ENCODE peak calls at places on chromosomes 3 and 15, in eight cellular contexts. One of them, this sample, is unnamed.

GRCh38 chr15:51917493-51917892 is 54.1 kb downstream of the LEO1 start:
- DNase-seq in NCI-H510A treated with DMSO at 0.1 percent for 48 hours: peak
- DNase-seq in stimulated activated CD4-positive, alpha-beta T cell treated with anti-CD3 and anti-CD28 coated beads, Interleukin-1b, Interleukin-23, amount 100 ng/mL, for 4 hours: no peak
- DNase-seq in M059J: peak
- DNase-seq in upper lobe of right lung: peak
- DNase-seq in heart right ventricle: no peak
- DNase-seq in HTR-8/SVneo: peak
- DNase-seq in CD8-positive, alpha-beta T cell: no peak
- DNase-seq in this sample: no peak

GRCh38 chr15:63982381-63982854 is 63.9 kb downstream of the DAPK2 start:
- DNase-seq in CD8-positive, alpha-beta T cell: peak
- DNase-seq in heart right ventricle: no peak
- DNase-seq in stimulated activated CD4-positive, alpha-beta T cell treated with anti-CD3 and anti-CD28 coated beads, Interleukin-1b, Interleukin-23, amount 100 ng/mL, for 4 hours: no peak
- DNase-seq in NCI-H510A treated with DMSO at 0.1 percent for 48 hours: no peak
- DNase-seq in HTR-8/SVneo: no peak
- DNase-seq in upper lobe of right lung: no peak
- DNase-seq in M059J: no peak
- DNase-seq in this sample: no peak

GRCh38 chr3:46889381-46890110 is 12.0 kb downstream of the PTH1R start:
- DNase-seq in CD8-positive, alpha-beta T cell: no peak
- DNase-seq in NCI-H510A treated with DMSO at 0.1 percent for 48 hours: no peak
- DNase-seq in M059J: no peak
- DNase-seq in upper lobe of right lung: no peak
- DNase-seq in heart right ventricle: peak
- DNase-seq in stimulated activated CD4-positive, alpha-beta T cell treated with anti-CD3 and anti-CD28 coated beads, Interleukin-1b, Interleukin-23, amount 100 ng/mL, for 4 hours: no peak
- DNase-seq in HTR-8/SVneo: no peak
- DNase-seq in this sample: no peak

GRCh38 chr3:54900954-54901591 is 26.8 kb downstream of the LRTM1 start:
- DNase-seq in CD8-positive, alpha-beta T cell: no peak
- DNase-seq in heart right ventricle: no peak
- DNase-seq in M059J: no peak
- DNase-seq in NCI-H510A treated with DMSO at 0.1 percent for 48 hours: no peak
- DNase-seq in upper lobe of right lung: no peak
- DNase-seq in HTR-8/SVneo: no peak
- DNase-seq in stimulated activated CD4-positive, alpha-beta T cell treated with anti-CD3 and anti-CD28 coated beads, Interleukin-1b, Interleukin-23, amount 100 ng/mL, for 4 hours: no peak
- DNase-seq in this sample: no peak

GRCh38 chr3:46500631-46501377 is 3.0 kb downstream of the RTP3 start:
- DNase-seq in stimulated activated CD4-positive, alpha-beta T cell treated with anti-CD3 and anti-CD28 coated beads, Interleukin-1b, Interleukin-23, amount 100 ng/mL, for 4 hours: no peak
- DNase-seq in HTR-8/SVneo: no peak
- DNase-seq in CD8-positive, alpha-beta T cell: peak
- DNase-seq in upper lobe of right lung: no peak
- DNase-seq in NCI-H510A treated with DMSO at 0.1 percent for 48 hours: no peak
- DNase-seq in M059J: peak
- DNase-seq in heart right ventricle: no peak
- DNase-seq in this sample: no peak

GRCh38 chr3:165259518-165260193 is 63.5 kb upstream of the SLITRK3 start:
- DNase-seq in M059J: no peak
- DNase-seq in stimulated activated CD4-positive, alpha-beta T cell treated with anti-CD3 and anti-CD28 coated beads, Interleukin-1b, Interleukin-23, amount 100 ng/mL, for 4 hours: no peak
- DNase-seq in NCI-H510A treated with DMSO at 0.1 percent for 48 hours: no peak
- DNase-seq in HTR-8/SVneo: no peak
- DNase-seq in upper lobe of right lung: no peak
- DNase-seq in CD8-positive, alpha-beta T cell: no peak
- DNase-seq in heart right ventricle: no peak
- DNase-seq in this sample: no peak

GRCh38 chr3:132236701-132237651 is 80.2 kb upstream of the ACP3 start:
- DNase-seq in HTR-8/SVneo: no peak
- DNase-seq in M059J: no peak
- DNase-seq in stimulated activated CD4-positive, alpha-beta T cell treated with anti-CD3 and anti-CD28 coated beads, Interleukin-1b, Interleukin-23, amount 100 ng/mL, for 4 hours: no peak
- DNase-seq in CD8-positive, alpha-beta T cell: no peak
- DNase-seq in heart right ventricle: no peak
- DNase-seq in upper lobe of right lung: no peak
- DNase-seq in NCI-H510A treated with DMSO at 0.1 percent for 48 hours: no peak
- DNase-seq in this sample: no peak

GRCh38 chr3:125281411-125281810 is 68.9 kb upstream of the SLC12A8 start:
- DNase-seq in CD8-positive, alpha-beta T cell: no peak
- DNase-seq in M059J: peak
- DNase-seq in stimulated activated CD4-positive, alpha-beta T cell treated with anti-CD3 and anti-CD28 coated beads, Interleukin-1b, Interleukin-23, amount 100 ng/mL, for 4 hours: no peak
- DNase-seq in heart right ventricle: no peak
- DNase-seq in HTR-8/SVneo: no peak
- DNase-seq in NCI-H510A treated with DMSO at 0.1 percent for 48 hours: no peak
- DNase-seq in upper lobe of right lung: no peak
- DNase-seq in this sample: no peak

GRCh38 chr15:55587321-55588069 is 650 bp downstream of the PYGO1 start:
- DNase-seq in NCI-H510A treated with DMSO at 0.1 percent for 48 hours: peak
- DNase-seq in upper lobe of right lung: no peak
- DNase-seq in M059J: peak
- DNase-seq in HTR-8/SVneo: peak
- DNase-seq in CD8-positive, alpha-beta T cell: peak
- DNase-seq in heart right ventricle: peak
- DNase-seq in stimulated activated CD4-positive, alpha-beta T cell treated with anti-CD3 and anti-CD28 coated beads, Interleukin-1b, Interleukin-23, amount 100 ng/mL, for 4 hours: no peak
- DNase-seq in this sample: peak

GRCh38 chr3:122003112-122003511 is 18.9 kb downstream of the ILDR1 start:
- DNase-seq in NCI-H510A treated with DMSO at 0.1 percent for 48 hours: no peak
- DNase-seq in heart right ventricle: no peak
- DNase-seq in stimulated activated CD4-positive, alpha-beta T cell treated with anti-CD3 and anti-CD28 coated beads, Interleukin-1b, Interleukin-23, amount 100 ng/mL, for 4 hours: no peak
- DNase-seq in CD8-positive, alpha-beta T cell: no peak
- DNase-seq in upper lobe of right lung: no peak
- DNase-seq in M059J: no peak
- DNase-seq in HTR-8/SVneo: no peak
- DNase-seq in this sample: no peak

GRCh38 chr3:151008699-151009098 is 36.2 kb upstream of the CLRN1 start:
- DNase-seq in HTR-8/SVneo: peak
- DNase-seq in NCI-H510A treated with DMSO at 0.1 percent for 48 hours: no peak
- DNase-seq in stimulated activated CD4-positive, alpha-beta T cell treated with anti-CD3 and anti-CD28 coated beads, Interleukin-1b, Interleukin-23, amount 100 ng/mL, for 4 hours: no peak
- DNase-seq in CD8-positive, alpha-beta T cell: no peak
- DNase-seq in M059J: peak
- DNase-seq in upper lobe of right lung: no peak
- DNase-seq in heart right ventricle: no peak
- DNase-seq in this sample: no peak

GRCh38 chr15:96337991-96338771 is 7.7 kb downstream of the NR2F2 start:
- DNase-seq in CD8-positive, alpha-beta T cell: no peak
- DNase-seq in M059J: peak
- DNase-seq in heart right ventricle: no peak
- DNase-seq in HTR-8/SVneo: no peak
- DNase-seq in upper lobe of right lung: no peak
- DNase-seq in stimulated activated CD4-positive, alpha-beta T cell treated with anti-CD3 and anti-CD28 coated beads, Interleukin-1b, Interleukin-23, amount 100 ng/mL, for 4 hours: no peak
- DNase-seq in NCI-H510A treated with DMSO at 0.1 percent for 48 hours: no peak
- DNase-seq in this sample: no peak

GRCh38 chr15:59002418-59002859 is 15.0 kb downstream of the RNF111 start:
- DNase-seq in M059J: no peak
- DNase-seq in CD8-positive, alpha-beta T cell: no peak
- DNase-seq in upper lobe of right lung: no peak
- DNase-seq in NCI-H510A treated with DMSO at 0.1 percent for 48 hours: no peak
- DNase-seq in heart right ventricle: no peak
- DNase-seq in HTR-8/SVneo: no peak
- DNase-seq in stimulated activated CD4-positive, alpha-beta T cell treated with anti-CD3 and anti-CD28 coated beads, Interleukin-1b, Interleukin-23, amount 100 ng/mL, for 4 hours: no peak
- DNase-seq in this sample: no peak